ENCODE peak calls at places on chromosomes 5 and 9, in seven cellular contexts. One of them, this sample, is unnamed.
A peak's percentile ranks its signal among the peaks of the same experiment; 100 is the strongest.

GRCh38 chr9:4020038-4020746 is 279.7 kb downstream of the GLIS3 start:
- DNase-seq in GM12891: no peak
- DNase-seq in stomach: no peak
- DNase-seq in transverse colon: no peak
- DNase-seq in K562: no peak
- DNase-seq in breast epithelium: no peak
- DNase-seq in HCT116: no peak
- DNase-seq in this sample: no peak

GRCh38 chr9:68501159-68501506 is 39.5 kb downstream of the TMEM252 start:
- DNase-seq in GM12891: no peak
- DNase-seq in stomach: no peak
- DNase-seq in transverse colon: no peak
- DNase-seq in K562: no peak
- DNase-seq in breast epithelium: no peak
- DNase-seq in HCT116: no peak
- DNase-seq in this sample: no peak

GRCh38 chr5:24226492-24226891 is 418.3 kb downstream of the CDH10 start:
- DNase-seq in GM12891: no peak
- DNase-seq in stomach: no peak
- DNase-seq in transverse colon: no peak
- DNase-seq in K562: no peak
- DNase-seq in breast epithelium: no peak
- DNase-seq in HCT116: no peak
- DNase-seq in this sample: no peak

GRCh38 chr9:36297798-36298197 is 39.5 kb upstream of the GNE start:
- DNase-seq in GM12891: no peak
- DNase-seq in stomach: no peak
- DNase-seq in transverse colon: no peak
- DNase-seq in K562: no peak
- DNase-seq in breast epithelium: no peak
- DNase-seq in HCT116: no peak
- DNase-seq in this sample: no peak

GRCh38 chr5:66209350-66209749 is 65.2 kb downstream of the SREK1 start:
- DNase-seq in GM12891: no peak
- DNase-seq in stomach: no peak
- DNase-seq in transverse colon: no peak
- DNase-seq in K562: no peak
- DNase-seq in breast epithelium: peak; percentile 30
- DNase-seq in HCT116: peak; percentile 75
- DNase-seq in this sample: no peak

GRCh38 chr9:132647806-132648205 is 22.0 kb downstream of the DDX31 start:
- DNase-seq in GM12891: no peak
- DNase-seq in stomach: no peak
- DNase-seq in transverse colon: no peak
- DNase-seq in K562: no peak
- DNase-seq in breast epithelium: no peak
- DNase-seq in HCT116: no peak
- DNase-seq in this sample: no peak

GRCh38 chr5:176547811-176548210 is 1.3 kb upstream of the CDHR2 start:
- DNase-seq in GM12891: no peak
- DNase-seq in stomach: peak; percentile 58
- DNase-seq in transverse colon: peak; percentile 86
- DNase-seq in K562: no peak
- DNase-seq in breast epithelium: no peak
- DNase-seq in HCT116: no peak
- DNase-seq in this sample: no peak

GRCh38 chr9:37324261-37324683 is 98.2 kb upstream of the GRHPR start:
- DNase-seq in GM12891: no peak
- DNase-seq in stomach: no peak
- DNase-seq in transverse colon: no peak
- DNase-seq in K562: no peak
- DNase-seq in breast epithelium: no peak
- DNase-seq in HCT116: no peak
- DNase-seq in this sample: no peak

GRCh38 chr5:177403826-177404640 is 3.6 kb upstream of the PFN3 start:
- DNase-seq in GM12891: peak; percentile 96
- DNase-seq in stomach: peak; percentile 91
- DNase-seq in transverse colon: peak; percentile 92
- DNase-seq in K562: peak; percentile 94
- DNase-seq in breast epithelium: peak; percentile 77
- DNase-seq in HCT116: peak; percentile 56
- DNase-seq in this sample: peak; percentile 98

GRCh38 chr5:66207800-66208561 is 63.9 kb downstream of the SREK1 start:
- DNase-seq in GM12891: no peak
- DNase-seq in stomach: no peak
- DNase-seq in transverse colon: no peak
- DNase-seq in K562: no peak
- DNase-seq in breast epithelium: no peak
- DNase-seq in HCT116: no peak
- DNase-seq in this sample: no peak

GRCh38 chr9:117437283-117437682 is 22.4 kb upstream of the ASTN2 start:
- DNase-seq in GM12891: no peak
- DNase-seq in stomach: no peak
- DNase-seq in transverse colon: no peak
- DNase-seq in K562: no peak
- DNase-seq in breast epithelium: no peak
- DNase-seq in HCT116: no peak
- DNase-seq in this sample: no peak

GRCh38 chr5:72487151-72487550 is 20.1 kb downstream of the ZNF366 start:
- DNase-seq in GM12891: no peak
- DNase-seq in stomach: no peak
- DNase-seq in transverse colon: no peak
- DNase-seq in K562: no peak
- DNase-seq in breast epithelium: no peak
- DNase-seq in HCT116: no peak
- DNase-seq in this sample: no peak

GRCh38 chr9:551986-552930 is 289.2 kb upstream of the DMRT1 start:
- DNase-seq in GM12891: no peak
- DNase-seq in stomach: no peak
- DNase-seq in transverse colon: no peak
- DNase-seq in K562: no peak
- DNase-seq in breast epithelium: no peak
- DNase-seq in HCT116: no peak
- DNase-seq in this sample: no peak

GRCh38 chr9:131598121-131598520 is 52.8 kb downstream of the PRRT1B start:
- DNase-seq in GM12891: no peak
- DNase-seq in stomach: peak; percentile 41
- DNase-seq in transverse colon: peak; percentile 37
- DNase-seq in K562: no peak
- DNase-seq in breast epithelium: peak; percentile 48
- DNase-seq in HCT116: no peak
- DNase-seq in this sample: no peak

GRCh38 chr5:92678576-92679105 is 902.4 kb downstream of the NR2F1-AS1 start:
- DNase-seq in GM12891: no peak
- DNase-seq in stomach: no peak
- DNase-seq in transverse colon: no peak
- DNase-seq in K562: no peak
- DNase-seq in breast epithelium: no peak
- DNase-seq in HCT116: peak; percentile 29
- DNase-seq in this sample: no peak

GRCh38 chr9:69139596-69139995 is 34.5 kb upstream of the TJP2 start:
- DNase-seq in GM12891: no peak
- DNase-seq in stomach: no peak
- DNase-seq in transverse colon: no peak
- DNase-seq in K562: no peak
- DNase-seq in breast epithelium: no peak
- DNase-seq in HCT116: no peak
- DNase-seq in this sample: no peak

GRCh38 chr5:59584858-59585846 is 308.4 kb downstream of the PDE4D start:
- DNase-seq in GM12891: no peak
- DNase-seq in stomach: no peak
- DNase-seq in transverse colon: peak; percentile 29
- DNase-seq in K562: no peak
- DNase-seq in breast epithelium: no peak
- DNase-seq in HCT116: no peak
- DNase-seq in this sample: no peak

GRCh38 chr9:114288233-114289051 is 34.5 kb upstream of the ORM1 start:
- DNase-seq in GM12891: no peak
- DNase-seq in stomach: peak; percentile 22
- DNase-seq in transverse colon: peak; percentile 7
- DNase-seq in K562: no peak
- DNase-seq in breast epithelium: no peak
- DNase-seq in HCT116: no peak
- DNase-seq in this sample: no peak

DNA sequence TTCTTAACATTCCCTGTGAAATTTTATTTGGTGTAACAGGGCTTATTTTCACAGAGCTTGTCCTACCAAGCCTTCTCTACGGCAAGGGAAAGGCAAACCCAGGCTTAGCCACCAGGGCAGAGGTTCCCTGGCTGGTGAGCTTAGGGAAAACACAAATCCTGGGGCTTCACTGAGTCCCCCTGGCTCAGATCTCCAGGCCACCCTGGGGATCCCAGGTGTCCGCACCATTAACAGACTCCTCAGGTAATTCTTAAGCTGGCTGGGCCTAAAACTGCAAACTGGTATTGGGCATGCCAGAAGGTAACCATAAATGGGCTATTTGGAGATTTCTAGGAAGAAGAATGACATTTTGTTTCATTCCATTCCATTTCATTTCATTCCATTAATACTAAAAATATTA is 17.1 kb upstream of the LCP2 start:
- DNase-seq in GM12891: no peak
- DNase-seq in stomach: no peak
- DNase-seq in transverse colon: no peak
- DNase-seq in K562: no peak
- DNase-seq in breast epithelium: no peak
- DNase-seq in HCT116: no peak
- DNase-seq in this sample: no peak
- TF ChIP-seq POLR2A in GM12891: no peak
- TF ChIP-seq POLR2A in stomach: no peak
- TF ChIP-seq POLR2A in transverse colon: no peak
- TF ChIP-seq POLR2A in K562: no peak
- TF ChIP-seq POLR2A in breast epithelium: no peak
- TF ChIP-seq POLR2A in HCT116: no peak
- TF ChIP-seq POLR2A in this sample: no peak

GRCh38 chr5:57338068-57338848 is 144.4 kb downstream of the ACTBL2 start:
- DNase-seq in GM12891: no peak
- DNase-seq in stomach: no peak
- DNase-seq in transverse colon: no peak
- DNase-seq in K562: peak; percentile 67
- DNase-seq in breast epithelium: no peak
- DNase-seq in HCT116: peak; percentile 44
- DNase-seq in this sample: no peak
- TF ChIP-seq POLR2AphosphoS5 in GM12891: no peak
- TF ChIP-seq POLR2AphosphoS5 in stomach: no peak
- TF ChIP-seq POLR2AphosphoS5 in transverse colon: no peak
- TF ChIP-seq POLR2AphosphoS5 in K562: no peak
- TF ChIP-seq POLR2AphosphoS5 in breast epithelium: no peak
- TF ChIP-seq POLR2AphosphoS5 in HCT116: no peak
- TF ChIP-seq POLR2AphosphoS5 in this sample: no peak

DNA sequence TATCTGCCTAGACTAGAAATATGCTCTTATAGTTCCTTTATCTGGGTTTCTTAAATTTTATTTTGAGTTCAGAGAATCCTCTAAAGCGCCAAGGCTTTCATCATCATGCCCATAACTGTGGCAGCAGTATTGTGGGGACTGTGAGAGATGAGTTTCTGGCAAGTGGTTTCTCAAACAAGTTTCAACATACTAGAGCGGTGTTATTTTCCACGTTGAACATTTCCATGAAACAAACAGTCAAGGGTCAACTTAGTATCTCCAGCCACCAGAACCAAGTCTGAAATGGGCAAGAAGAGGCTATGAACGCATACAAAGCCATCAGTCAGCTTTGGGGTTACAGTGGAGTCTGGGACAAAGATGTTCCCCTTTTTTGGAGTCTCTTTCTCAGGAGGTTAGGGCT is 40.3 kb downstream of the SERINC5 start:
- DNase-seq in GM12891: no peak
- DNase-seq in stomach: no peak
- DNase-seq in transverse colon: no peak
- DNase-seq in K562: no peak
- DNase-seq in breast epithelium: no peak
- DNase-seq in HCT116: no peak
- DNase-seq in this sample: no peak
- TF ChIP-seq POLR2A in GM12891: no peak
- TF ChIP-seq POLR2A in stomach: no peak
- TF ChIP-seq POLR2A in transverse colon: no peak
- TF ChIP-seq POLR2A in K562: no peak
- TF ChIP-seq POLR2A in breast epithelium: no peak
- TF ChIP-seq POLR2A in HCT116: no peak
- TF ChIP-seq POLR2A in this sample: no peak

GRCh38 chr9:125511780-125512179 is 195.2 kb downstream of the MAPKAP1 start:
- DNase-seq in GM12891: no peak
- DNase-seq in stomach: no peak
- DNase-seq in transverse colon: no peak
- DNase-seq in K562: no peak
- DNase-seq in breast epithelium: no peak
- DNase-seq in HCT116: no peak
- DNase-seq in this sample: no peak
- TF ChIP-seq POLR2AphosphoS5 in GM12891: no peak
- TF ChIP-seq POLR2AphosphoS5 in stomach: no peak
- TF ChIP-seq POLR2AphosphoS5 in transverse colon: no peak
- TF ChIP-seq POLR2AphosphoS5 in K562: no peak
- TF ChIP-seq POLR2AphosphoS5 in breast epithelium: no peak
- TF ChIP-seq POLR2AphosphoS5 in HCT116: no peak
- TF ChIP-seq POLR2AphosphoS5 in this sample: no peak